ENCODE peak calls at places on chromosomes 7 and 10, in four cellular contexts. B is upper lobe of right lung; R is gastrocnemius medialis; P is activated naive CD8-positive, alpha-beta T cell treated with anti-CD3 and anti-CD28 coated beads, Interleukin-2, amount 50 U/mL, for 24 hours. W is an unnamed sample.

GRCh38 chr7:23473848-23474097 is 3.5 kb upstream of the IGF2BP3 start:
- DNase-seq in R (no peak), P (no peak), B (no peak), W (no peak)

GRCh38 chr10:81696609-81697388 is 178.2 kb upstream of the NRG3 start:
- DNase-seq in B (no peak), P (no peak), R (no peak), W (peak)

GRCh38 chr7:94301024-94301588 is 93.6 kb upstream of the COL1A2 start:
- DNase-seq in R (peak), P (no peak), B (no peak), W (peak)

GRCh38 chr7:43954524-43955228 is 28.4 kb downstream of the UBE2D4 start:
- DNase-seq in R (peak), P (peak), B (no peak), W (peak)

GRCh38 chr10:3892440-3893101 is 107.6 kb upstream of the KLF6 start:
- DNase-seq in R (no peak), P (no peak), B (no peak), W (peak)

GRCh38 chr10:95221124-95221523 is 27.1 kb downstream of the ACSM6 start:
- DNase-seq in R (no peak), P (no peak), B (no peak), W (no peak)

GRCh38 chr10:46033602-46034011 is 3.2 kb upstream of the NCOA4 start:
- DNase-seq in P (no peak), R (no peak), B (no peak), W (no peak)

GRCh38 chr7:151847136-151847535 is 29.8 kb downstream of the PRKAG2 start:
- DNase-seq in R (no peak), P (no peak), B (peak), W (no peak)

GRCh38 chr7:50307368-50308012 is 3.0 kb downstream of the IKZF1 start:
- DNase-seq in B (no peak), P (peak), R (no peak), W (no peak)

GRCh38 chr10:50615654-50616053 is 8.1 kb downstream of the SGMS1 start:
- DNase-seq in B (no peak), R (no peak), P (no peak), W (no peak)

GRCh38 chr10:88657901-88658300 is 6.3 kb upstream of the LIPF start:
- DNase-seq in R (no peak), B (no peak), P (no peak), W (no peak)

GRCh38 chr10:111716032-111716431 is 467.5 kb downstream of the GPAM start:
- DNase-seq in P (no peak), B (no peak), R (no peak), W (no peak)

GRCh38 chr7:30635798-30636197 is 41.1 kb downstream of the GARS1 start:
- DNase-seq in R (no peak), B (no peak), P (no peak), W (no peak)

GRCh38 chr10:128009768-128010167 is 102.9 kb downstream of the PTPRE start:
- DNase-seq in R (no peak), P (no peak), B (no peak), W (no peak)

GRCh38 chr10:11958956-11959355 is 83.7 kb downstream of the UPF2 start:
- DNase-seq in B (no peak), R (no peak), P (no peak), W (no peak)

W was measured in endodermal cell.